ENCODE peak calls at places on chromosomes 4 and X, in eight cellular contexts. One of them, this sample, is unnamed.

GRCh38 chr4:107044170-107044569 is 8.1 kb upstream of the DKK2 start:
- DNase-seq in neuronal stem cell: no peak
- DNase-seq in cardiac muscle cell: no peak
- DNase-seq in left lung: no peak
- DNase-seq in CD8-positive, alpha-beta memory T cell: no peak
- DNase-seq in Peyer's patch: no peak
- DNase-seq in mammary epithelial cell: no peak
- DNase-seq in neural progenitor cell: no peak
- DNase-seq in this sample: no peak

GRCh38 chrX:28880136-28880535 is 292.9 kb downstream of the IL1RAPL1 start:
- DNase-seq in neural progenitor cell: peak; percentile 35
- DNase-seq in neuronal stem cell: peak; percentile 12
- DNase-seq in Peyer's patch: no peak
- DNase-seq in left lung: no peak
- DNase-seq in cardiac muscle cell: peak; percentile 73
- DNase-seq in CD8-positive, alpha-beta memory T cell: no peak
- DNase-seq in mammary epithelial cell: no peak
- DNase-seq in this sample: no peak

GRCh38 chrX:141652315-141652714 is 46.2 kb downstream of the SPANXD start:
- DNase-seq in neural progenitor cell: no peak
- DNase-seq in left lung: no peak
- DNase-seq in mammary epithelial cell: no peak
- DNase-seq in Peyer's patch: no peak
- DNase-seq in neuronal stem cell: no peak
- DNase-seq in CD8-positive, alpha-beta memory T cell: no peak
- DNase-seq in cardiac muscle cell: no peak
- DNase-seq in this sample: no peak

GRCh38 chr4:168633071-168633470 is 136.2 kb downstream of the PALLD start:
- DNase-seq in Peyer's patch: no peak
- DNase-seq in CD8-positive, alpha-beta memory T cell: no peak
- DNase-seq in neuronal stem cell: no peak
- DNase-seq in cardiac muscle cell: no peak
- DNase-seq in mammary epithelial cell: no peak
- DNase-seq in left lung: no peak
- DNase-seq in neural progenitor cell: no peak
- DNase-seq in this sample: no peak

GRCh38 chrX:107205770-107206696 is at the start of the genes DNAAF6 and NUP62CL:
- DNase-seq in mammary epithelial cell: peak; percentile 69
- DNase-seq in cardiac muscle cell: peak; percentile 31
- DNase-seq in CD8-positive, alpha-beta memory T cell: peak; percentile 79
- DNase-seq in left lung: peak; percentile 63
- DNase-seq in Peyer's patch: peak; percentile 62
- DNase-seq in neural progenitor cell: peak; percentile 93
- DNase-seq in neuronal stem cell: peak; percentile 82
- DNase-seq in this sample: peak; percentile 88

GRCh38 chrX:8037593-8038348 is 110.6 kb upstream of the PNPLA4 start:
- DNase-seq in cardiac muscle cell: peak; percentile 25
- DNase-seq in neural progenitor cell: no peak
- DNase-seq in mammary epithelial cell: no peak
- DNase-seq in Peyer's patch: no peak
- DNase-seq in neuronal stem cell: no peak
- DNase-seq in CD8-positive, alpha-beta memory T cell: no peak
- DNase-seq in left lung: no peak
- DNase-seq in this sample: no peak

GRCh38 chr4:159070742-159071141 is 32.1 kb upstream of the RAPGEF2 start:
- DNase-seq in neural progenitor cell: no peak
- DNase-seq in cardiac muscle cell: peak; percentile 48
- DNase-seq in neuronal stem cell: no peak
- DNase-seq in Peyer's patch: no peak
- DNase-seq in CD8-positive, alpha-beta memory T cell: no peak
- DNase-seq in mammary epithelial cell: peak; percentile 91
- DNase-seq in left lung: no peak
- DNase-seq in this sample: no peak

GRCh38 chr4:96102541-96103018 is 262.7 kb downstream of the PDHA2 start:
- DNase-seq in left lung: no peak
- DNase-seq in CD8-positive, alpha-beta memory T cell: no peak
- DNase-seq in neuronal stem cell: no peak
- DNase-seq in cardiac muscle cell: peak; percentile 82
- DNase-seq in mammary epithelial cell: peak; percentile 69
- DNase-seq in neural progenitor cell: no peak
- DNase-seq in Peyer's patch: no peak
- DNase-seq in this sample: no peak

GRCh38 chr4:12409507-12410190 is 981.0 kb upstream of the HS3ST1 start:
- DNase-seq in left lung: no peak
- DNase-seq in cardiac muscle cell: peak; percentile 86
- DNase-seq in neural progenitor cell: no peak
- DNase-seq in Peyer's patch: no peak
- DNase-seq in mammary epithelial cell: peak; percentile 46
- DNase-seq in CD8-positive, alpha-beta memory T cell: no peak
- DNase-seq in neuronal stem cell: no peak
- DNase-seq in this sample: no peak

GRCh38 chr4:180726611-180727010 is 1516.6 kb upstream of the TENM3 start:
- DNase-seq in CD8-positive, alpha-beta memory T cell: no peak
- DNase-seq in Peyer's patch: no peak
- DNase-seq in cardiac muscle cell: no peak
- DNase-seq in mammary epithelial cell: no peak
- DNase-seq in neural progenitor cell: no peak
- DNase-seq in neuronal stem cell: no peak
- DNase-seq in left lung: no peak
- DNase-seq in this sample: no peak

GRCh38 chr4:37320518-37321235 is 76.1 kb downstream of the NWD2 start:
- DNase-seq in neuronal stem cell: no peak
- DNase-seq in Peyer's patch: no peak
- DNase-seq in neural progenitor cell: no peak
- DNase-seq in cardiac muscle cell: no peak
- DNase-seq in CD8-positive, alpha-beta memory T cell: no peak
- DNase-seq in mammary epithelial cell: no peak
- DNase-seq in left lung: no peak
- DNase-seq in this sample: no peak

GRCh38 chr4:137541866-137542648 is 9.8 kb upstream of the PCDH18 start:
- DNase-seq in mammary epithelial cell: no peak
- DNase-seq in neural progenitor cell: peak; percentile 53
- DNase-seq in left lung: no peak
- DNase-seq in CD8-positive, alpha-beta memory T cell: no peak
- DNase-seq in Peyer's patch: no peak
- DNase-seq in cardiac muscle cell: no peak
- DNase-seq in neuronal stem cell: no peak
- DNase-seq in this sample: no peak

DNA sequence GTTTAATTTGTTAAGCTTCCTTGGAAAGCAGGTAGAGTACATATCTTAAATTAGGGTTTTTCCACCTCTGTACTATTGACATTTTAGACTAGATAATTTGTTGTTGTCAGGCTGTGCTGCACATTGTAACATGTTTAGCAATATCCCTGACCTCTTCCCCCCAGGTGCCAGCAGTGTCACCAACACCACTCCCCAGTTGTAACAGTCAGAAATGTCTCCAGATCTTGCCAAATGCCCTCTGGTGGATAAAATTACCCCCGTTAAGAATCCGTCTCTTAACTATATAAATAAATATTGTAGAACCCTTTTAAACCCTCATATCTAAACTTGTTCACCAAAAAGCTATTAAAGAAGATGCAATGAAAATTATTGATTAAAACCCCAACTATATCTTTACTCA is 161.5 kb downstream of the ARHGAP6 start:
- DNase-seq in mammary epithelial cell: no peak
- DNase-seq in neural progenitor cell: no peak
- DNase-seq in CD8-positive, alpha-beta memory T cell: no peak
- DNase-seq in cardiac muscle cell: no peak
- DNase-seq in left lung: no peak
- DNase-seq in neuronal stem cell: no peak
- DNase-seq in Peyer's patch: no peak
- DNase-seq in this sample: no peak
- H3K27me3 ChIP-seq in mammary epithelial cell: no peaks in the 10 kb centered on the region
- H3K27me3 ChIP-seq in neural progenitor cell: no peaks in the 10 kb centered on the region
- H3K27me3 ChIP-seq in CD8-positive, alpha-beta memory T cell: no peaks in the 10 kb centered on the region
- H3K27me3 ChIP-seq in cardiac muscle cell: no peaks in the 10 kb centered on the region
- H3K27me3 ChIP-seq in left lung: no peaks in the 10 kb centered on the region
- H3K27me3 ChIP-seq in neuronal stem cell: no peaks in the 10 kb centered on the region
- H3K27me3 ChIP-seq in Peyer's patch: no peaks in the 10 kb centered on the region
- H3K27me3 ChIP-seq in this sample: no peaks in the 10 kb centered on the region

DNA sequence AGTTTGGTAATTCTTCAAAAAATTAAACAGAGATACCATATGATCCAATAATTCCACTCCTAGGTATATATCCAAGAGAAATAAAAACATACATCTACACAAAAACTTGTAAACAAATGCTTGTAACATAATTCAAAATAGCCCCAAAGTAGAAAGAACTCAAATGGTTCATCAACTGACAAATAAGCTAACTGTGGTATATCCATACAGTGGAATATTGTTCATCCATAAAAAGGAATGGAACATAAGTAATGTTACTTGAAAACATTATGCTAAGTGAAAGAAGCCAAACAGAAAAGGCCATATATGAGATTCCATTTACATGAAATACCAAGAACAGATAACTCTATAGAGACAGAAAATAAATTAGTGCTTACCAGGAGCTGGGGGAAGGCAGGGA is 13.4 kb downstream of the RBBP7 start:
- DNase-seq in CD8-positive, alpha-beta memory T cell: no peak
- DNase-seq in cardiac muscle cell: no peak
- DNase-seq in Peyer's patch: no peak
- DNase-seq in neural progenitor cell: no peak
- DNase-seq in neuronal stem cell: no peak
- DNase-seq in mammary epithelial cell: no peak
- DNase-seq in left lung: no peak
- DNase-seq in this sample: no peak
- H3K36me3 ChIP-seq in CD8-positive, alpha-beta memory T cell: peaks cover 24% of the 10 kb centered on the region
- H3K36me3 ChIP-seq in cardiac muscle cell: peaks cover 82% of the 10 kb centered on the region
- H3K36me3 ChIP-seq in Peyer's patch: no peaks in the 10 kb centered on the region
- H3K36me3 ChIP-seq in neural progenitor cell: peaks cover 48% of the 10 kb centered on the region
- H3K36me3 ChIP-seq in neuronal stem cell: peaks cover 18% of the 10 kb centered on the region
- H3K36me3 ChIP-seq in mammary epithelial cell: peaks cover 26% of the 10 kb centered on the region
- H3K36me3 ChIP-seq in left lung: no peaks in the 10 kb centered on the region
- H3K36me3 ChIP-seq in this sample: no peaks in the 10 kb centered on the region

DNA sequence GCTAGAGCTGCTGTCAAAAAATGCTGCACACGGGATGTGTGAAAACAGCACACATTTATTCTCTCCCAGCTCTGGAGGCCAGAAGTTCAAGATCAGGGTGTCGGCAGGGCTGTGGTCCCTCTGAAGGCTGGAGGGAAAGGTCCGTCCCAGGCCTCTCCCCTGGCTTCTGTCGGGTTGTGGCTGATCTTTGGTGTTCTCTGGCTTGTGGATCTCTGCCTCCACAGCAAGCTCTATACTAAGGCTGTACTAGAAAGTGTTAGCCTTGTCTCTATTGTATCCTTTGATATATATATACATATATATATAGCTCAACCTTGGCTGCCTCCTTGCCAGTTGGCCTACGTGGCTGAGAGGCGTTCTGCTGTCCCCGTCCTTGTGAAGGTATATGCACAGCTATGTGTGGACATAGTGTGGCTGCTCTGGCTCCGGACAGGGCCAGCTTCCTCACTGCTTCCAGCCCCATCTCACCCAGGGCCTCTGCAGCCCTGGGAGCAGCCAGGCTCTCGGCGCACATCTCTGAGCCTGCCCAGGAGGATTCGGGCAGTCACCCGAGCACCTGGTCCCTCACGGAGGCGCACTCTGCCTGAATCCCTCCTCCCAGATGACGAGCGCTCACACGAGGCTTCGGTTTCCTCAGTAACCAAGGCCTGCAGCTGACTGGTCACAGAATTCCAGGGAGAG is 14.9 kb upstream of the DUSP9 start:
- DNase-seq in left lung: no peak
- DNase-seq in cardiac muscle cell: no peak
- DNase-seq in neuronal stem cell: no peak
- DNase-seq in Peyer's patch: no peak
- DNase-seq in neural progenitor cell: no peak
- DNase-seq in mammary epithelial cell: no peak
- DNase-seq in CD8-positive, alpha-beta memory T cell: no peak
- DNase-seq in this sample: no peak
- H3K27me3 ChIP-seq in left lung: no peaks in the 10 kb centered on the region
- H3K27me3 ChIP-seq in cardiac muscle cell: no peaks in the 10 kb centered on the region
- H3K27me3 ChIP-seq in neuronal stem cell: no peaks in the 10 kb centered on the region
- H3K27me3 ChIP-seq in Peyer's patch: no peaks in the 10 kb centered on the region
- H3K27me3 ChIP-seq in neural progenitor cell: no peaks in the 10 kb centered on the region
- H3K27me3 ChIP-seq in mammary epithelial cell: peaks cover 2% of the 10 kb centered on the region
- H3K27me3 ChIP-seq in CD8-positive, alpha-beta memory T cell: no peaks in the 10 kb centered on the region
- H3K27me3 ChIP-seq in this sample: no peaks in the 10 kb centered on the region

DNA sequence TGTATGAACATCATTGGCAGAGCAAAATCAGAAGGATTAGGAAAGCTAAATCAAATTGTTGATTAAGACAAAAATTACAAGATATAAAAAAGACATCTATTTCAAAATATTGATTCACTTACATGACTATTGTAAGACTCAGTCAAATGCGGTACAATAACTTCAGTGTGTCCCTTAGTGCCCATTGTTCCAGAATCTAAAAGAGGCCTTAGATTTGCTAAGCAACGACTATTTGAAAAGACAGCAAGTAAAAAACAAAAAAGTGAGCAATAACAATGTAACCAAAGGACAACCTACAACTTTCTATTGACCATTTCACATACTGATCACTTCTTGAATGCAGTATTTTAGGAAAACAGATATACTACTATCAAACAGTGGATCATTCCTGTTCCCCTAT is 65.6 kb downstream of the UBA6 start:
- DNase-seq in mammary epithelial cell: no peak
- DNase-seq in left lung: no peak
- DNase-seq in CD8-positive, alpha-beta memory T cell: no peak
- DNase-seq in cardiac muscle cell: no peak
- DNase-seq in neural progenitor cell: no peak
- DNase-seq in Peyer's patch: no peak
- DNase-seq in neuronal stem cell: no peak
- DNase-seq in this sample: no peak
- H3K36me3 ChIP-seq in mammary epithelial cell: peaks cover 54% of the 10 kb centered on the region
- H3K36me3 ChIP-seq in left lung: no peaks in the 10 kb centered on the region
- H3K36me3 ChIP-seq in CD8-positive, alpha-beta memory T cell: peaks cover 24% of the 10 kb centered on the region
- H3K36me3 ChIP-seq in cardiac muscle cell: peaks cover 51% of the 10 kb centered on the region
- H3K36me3 ChIP-seq in neural progenitor cell: peaks cover 38% of the 10 kb centered on the region
- H3K36me3 ChIP-seq in Peyer's patch: no peaks in the 10 kb centered on the region
- H3K36me3 ChIP-seq in neuronal stem cell: peaks cover 5% of the 10 kb centered on the region
- H3K36me3 ChIP-seq in this sample: peaks cover 3% of the 10 kb centered on the region

This sample was measured in Caco-2.